ENCODE peak calls at places on chromosomes 2 and 18, in four cellular contexts. One of them, this sample, is unnamed. For H3K4me1, the result is how much of the 10 kb centered on the place peaks cover.

GRCh38 chr2:101463885-101464653 is 10.8 kb downstream of the RFX8 start:
- DNase-seq in uterus: peak
- DNase-seq in CD8-positive, alpha-beta memory T cell: no peak
- DNase-seq in heart right ventricle: peak
- DNase-seq in this sample: peak

GRCh38 chr2:74648009-74648443 is at the start of gene M1AP:
- DNase-seq in uterus: no peak
- DNase-seq in CD8-positive, alpha-beta memory T cell: no peak
- DNase-seq in heart right ventricle: no peak
- DNase-seq in this sample: no peak

GRCh38 chr2:131682122-131682944 is 154.6 kb downstream of the CCDC74A start:
- DNase-seq in uterus: peak
- DNase-seq in CD8-positive, alpha-beta memory T cell: peak
- DNase-seq in heart right ventricle: peak
- DNase-seq in this sample: peak

GRCh38 chr2:72141032-72141645 is 6.5 kb downstream of the CYP26B1 start:
- DNase-seq in uterus: no peak
- DNase-seq in CD8-positive, alpha-beta memory T cell: peak
- DNase-seq in heart right ventricle: peak
- DNase-seq in this sample: no peak

GRCh38 chr2:233651430-233651829 is 15.2 kb downstream of the UGT1A10 start:
- DNase-seq in uterus: no peak
- DNase-seq in CD8-positive, alpha-beta memory T cell: no peak
- DNase-seq in heart right ventricle: no peak
- DNase-seq in this sample: no peak

GRCh38 chr2:133502678-133503077 is 65.6 kb downstream of the NCKAP5 start:
- DNase-seq in uterus: no peak
- DNase-seq in CD8-positive, alpha-beta memory T cell: no peak
- DNase-seq in heart right ventricle: no peak
- DNase-seq in this sample: no peak

GRCh38 chr2:44793322-44793870 is 148.1 kb upstream of the SIX3 start:
- DNase-seq in uterus: no peak
- DNase-seq in CD8-positive, alpha-beta memory T cell: no peak
- DNase-seq in heart right ventricle: no peak
- DNase-seq in this sample: peak

GRCh38 chr2:79771530-79771929 is 258.7 kb downstream of the CTNNA2 start:
- DNase-seq in uterus: no peak
- DNase-seq in CD8-positive, alpha-beta memory T cell: no peak
- DNase-seq in heart right ventricle: no peak
- DNase-seq in this sample: no peak

GRCh38 chr2:69755862-69756467 is 14.0 kb downstream of the ANXA4 start:
- DNase-seq in uterus: no peak
- DNase-seq in CD8-positive, alpha-beta memory T cell: no peak
- DNase-seq in heart right ventricle: no peak
- DNase-seq in this sample: peak

GRCh38 chr2:96538487-96539214 is 2.1 kb downstream of the ARID5A start:
- DNase-seq in uterus: peak
- DNase-seq in CD8-positive, alpha-beta memory T cell: peak
- DNase-seq in heart right ventricle: peak
- DNase-seq in this sample: no peak

GRCh38 chr18:70154591-70155194 is 50.8 kb downstream of the RTTN start:
- DNase-seq in uterus: no peak
- DNase-seq in CD8-positive, alpha-beta memory T cell: no peak
- DNase-seq in heart right ventricle: no peak
- DNase-seq in this sample: no peak

GRCh38 chr2:69827796-69828540 is 1.5 kb upstream of the GMCL1 start:
- DNase-seq in uterus: no peak
- DNase-seq in CD8-positive, alpha-beta memory T cell: no peak
- DNase-seq in heart right ventricle: no peak
- DNase-seq in this sample: no peak

GRCh38 chr2:10774394-10774793 is 38.2 kb downstream of the PDIA6 start:
- DNase-seq in uterus: no peak
- DNase-seq in CD8-positive, alpha-beta memory T cell: no peak
- DNase-seq in heart right ventricle: no peak
- DNase-seq in this sample: peak

GRCh38 chr2:197786010-197786877 is 1.1 kb upstream of the BOLL start:
- DNase-seq in uterus: no peak
- DNase-seq in CD8-positive, alpha-beta memory T cell: peak
- DNase-seq in heart right ventricle: peak
- DNase-seq in this sample: peak

GRCh38 chr2:79530443-79530842 is 17.6 kb downstream of the CTNNA2 start:
- DNase-seq in uterus: no peak
- DNase-seq in CD8-positive, alpha-beta memory T cell: no peak
- DNase-seq in heart right ventricle: no peak
- DNase-seq in this sample: no peak

GRCh38 chr2:104919127-104919526 is 65.2 kb downstream of the POU3F3 start:
- DNase-seq in uterus: no peak
- DNase-seq in CD8-positive, alpha-beta memory T cell: no peak
- DNase-seq in heart right ventricle: no peak
- DNase-seq in this sample: peak

GRCh38 chr2:130825231-130825971 is 11.3 kb upstream of the ARHGEF4 start:
- DNase-seq in uterus: no peak
- DNase-seq in CD8-positive, alpha-beta memory T cell: no peak
- DNase-seq in heart right ventricle: no peak
- DNase-seq in this sample: no peak

GRCh38 chr18:31267823-31268481 is 50.0 kb upstream of the DSG1 start:
- DNase-seq in uterus: no peak
- DNase-seq in CD8-positive, alpha-beta memory T cell: no peak
- DNase-seq in heart right ventricle: no peak
- DNase-seq in this sample: no peak

GRCh38 chr2:101999122-101999789 is 7.5 kb downstream of the IL1R2 start:
- DNase-seq in uterus: no peak
- DNase-seq in CD8-positive, alpha-beta memory T cell: no peak
- DNase-seq in heart right ventricle: no peak
- DNase-seq in this sample: no peak

GRCh38 chr2:76850969-76851368 is 671.2 kb downstream of the LRRTM4 start:
- DNase-seq in uterus: no peak
- DNase-seq in CD8-positive, alpha-beta memory T cell: no peak
- DNase-seq in heart right ventricle: no peak
- DNase-seq in this sample: no peak

GRCh38 chr2:49248506-49248905 is 94.2 kb upstream of the FSHR start:
- DNase-seq in uterus: no peak
- DNase-seq in CD8-positive, alpha-beta memory T cell: no peak
- DNase-seq in heart right ventricle: no peak
- DNase-seq in this sample: peak

GRCh38 chr18:74977041-74977440 is 231.9 kb downstream of the PTGR3 start:
- DNase-seq in uterus: no peak
- DNase-seq in CD8-positive, alpha-beta memory T cell: no peak
- DNase-seq in heart right ventricle: no peak
- DNase-seq in this sample: no peak

GRCh38 chr2:200403794-200404193 is 97.3 kb downstream of the SPATS2L start:
- DNase-seq in uterus: no peak
- DNase-seq in CD8-positive, alpha-beta memory T cell: no peak
- DNase-seq in heart right ventricle: no peak
- DNase-seq in this sample: no peak

GRCh38 chr2:152409691-152410597 is 75.0 kb downstream of the FMNL2 start:
- DNase-seq in uterus: no peak
- DNase-seq in CD8-positive, alpha-beta memory T cell: no peak
- DNase-seq in heart right ventricle: no peak
- DNase-seq in this sample: no peak

GRCh38 chr2:40470817-40471809 is 19.2 kb upstream of the SLC8A1 start:
- DNase-seq in uterus: no peak
- DNase-seq in CD8-positive, alpha-beta memory T cell: no peak
- DNase-seq in heart right ventricle: no peak
- DNase-seq in this sample: peak

GRCh38 chr18:7740815-7741214 is 173.7 kb downstream of the PTPRM start:
- DNase-seq in uterus: no peak
- DNase-seq in CD8-positive, alpha-beta memory T cell: no peak
- DNase-seq in heart right ventricle: no peak
- DNase-seq in this sample: no peak

GRCh38 chr2:12109363-12110017 is 363.1 kb downstream of the LPIN1 start:
- DNase-seq in uterus: no peak
- DNase-seq in CD8-positive, alpha-beta memory T cell: no peak
- DNase-seq in heart right ventricle: no peak
- DNase-seq in this sample: no peak

GRCh38 chr2:68767031-68767961 is 32.7 kb downstream of the ARHGAP25 start:
- DNase-seq in uterus: no peak
- DNase-seq in CD8-positive, alpha-beta memory T cell: peak
- DNase-seq in heart right ventricle: no peak
- DNase-seq in this sample: no peak

GRCh38 chr2:170123593-170123992 is 54.4 kb upstream of the MYO3B start:
- DNase-seq in uterus: no peak
- DNase-seq in CD8-positive, alpha-beta memory T cell: no peak
- DNase-seq in heart right ventricle: no peak
- DNase-seq in this sample: no peak

GRCh38 chr2:45119855-45120254 is 110.6 kb upstream of the SIX2 start:
- DNase-seq in uterus: no peak
- DNase-seq in CD8-positive, alpha-beta memory T cell: no peak
- DNase-seq in heart right ventricle: no peak
- DNase-seq in this sample: no peak

GRCh38 chr2:218727502-218728165 is 17.0 kb downstream of the TTLL4 start:
- DNase-seq in uterus: no peak
- DNase-seq in CD8-positive, alpha-beta memory T cell: no peak
- DNase-seq in heart right ventricle: no peak
- DNase-seq in this sample: no peak

GRCh38 chr2:50551868-50552267 is 480.1 kb downstream of the NRXN1 start:
- DNase-seq in uterus: no peak
- DNase-seq in CD8-positive, alpha-beta memory T cell: no peak
- DNase-seq in heart right ventricle: no peak
- DNase-seq in this sample: no peak
- H3K4me1 ChIP-seq in uterus: under half
- H3K4me1 ChIP-seq in CD8-positive, alpha-beta memory T cell: under half
- H3K4me1 ChIP-seq in heart right ventricle: under half
- H3K4me1 ChIP-seq in this sample: under half

GRCh38 chr2:25306767-25307368 is 34.9 kb downstream of the DNMT3A start:
- DNase-seq in uterus: no peak
- DNase-seq in CD8-positive, alpha-beta memory T cell: no peak
- DNase-seq in heart right ventricle: peak
- DNase-seq in this sample: no peak
- H3K27ac ChIP-seq in uterus: no peak
- H3K27ac ChIP-seq in CD8-positive, alpha-beta memory T cell: no peak
- H3K27ac ChIP-seq in heart right ventricle: no peak
- H3K27ac ChIP-seq in this sample: no peak

GRCh38 chr2:86046985-86047384 is 58.7 kb downstream of the POLR1A start:
- DNase-seq in uterus: no peak
- DNase-seq in CD8-positive, alpha-beta memory T cell: no peak
- DNase-seq in heart right ventricle: no peak
- DNase-seq in this sample: no peak

GRCh38 chr2:86044045-86044444 is 61.6 kb downstream of the POLR1A start:
- DNase-seq in uterus: no peak
- DNase-seq in CD8-positive, alpha-beta memory T cell: no peak
- DNase-seq in heart right ventricle: no peak
- DNase-seq in this sample: no peak

GRCh38 chr2:86045541-86045940 is 60.1 kb downstream of the POLR1A start:
- DNase-seq in uterus: no peak
- DNase-seq in CD8-positive, alpha-beta memory T cell: no peak
- DNase-seq in heart right ventricle: no peak
- DNase-seq in this sample: no peak

GRCh38 chr2:86042256-86043168 is 63.2 kb downstream of the POLR1A start:
- DNase-seq in uterus: no peak
- DNase-seq in CD8-positive, alpha-beta memory T cell: no peak
- DNase-seq in heart right ventricle: no peak
- DNase-seq in this sample: no peak

GRCh38 chr2:86044614-86045013 is 61.1 kb downstream of the POLR1A start:
- DNase-seq in uterus: no peak
- DNase-seq in CD8-positive, alpha-beta memory T cell: no peak
- DNase-seq in heart right ventricle: no peak
- DNase-seq in this sample: no peak
- H3K4me3 ChIP-seq in uterus: no peak
- H3K4me3 ChIP-seq in CD8-positive, alpha-beta memory T cell: no peak
- H3K4me3 ChIP-seq in heart right ventricle: no peak
- H3K4me3 ChIP-seq in this sample: no peak

DNA sequence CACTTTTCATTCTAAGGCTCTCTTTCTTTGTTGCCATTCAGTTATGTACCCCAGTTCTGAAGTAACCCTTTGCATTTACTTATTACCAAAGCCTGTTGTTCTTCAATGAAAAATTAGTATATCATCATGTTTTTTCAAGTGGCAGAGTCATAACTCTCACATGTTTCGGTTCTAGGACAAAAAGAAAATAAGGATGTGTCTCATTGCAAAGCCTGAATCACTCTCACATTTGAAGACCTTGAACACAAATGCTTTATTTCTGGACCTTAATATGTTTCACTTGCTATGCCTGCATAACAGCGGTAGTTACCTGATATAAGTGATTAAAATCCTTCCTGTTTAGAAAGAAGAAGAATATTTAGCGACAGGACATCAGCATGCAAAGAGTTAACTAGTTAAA is 49.1 kb downstream of the ZEB2 start:
- DNase-seq in uterus: no peak
- DNase-seq in CD8-positive, alpha-beta memory T cell: no peak
- DNase-seq in heart right ventricle: no peak
- DNase-seq in this sample: no peak
- H3K4me1 ChIP-seq in uterus: under half
- H3K4me1 ChIP-seq in CD8-positive, alpha-beta memory T cell: under half
- H3K4me1 ChIP-seq in heart right ventricle: half or more
- H3K4me1 ChIP-seq in this sample: under half

DNA sequence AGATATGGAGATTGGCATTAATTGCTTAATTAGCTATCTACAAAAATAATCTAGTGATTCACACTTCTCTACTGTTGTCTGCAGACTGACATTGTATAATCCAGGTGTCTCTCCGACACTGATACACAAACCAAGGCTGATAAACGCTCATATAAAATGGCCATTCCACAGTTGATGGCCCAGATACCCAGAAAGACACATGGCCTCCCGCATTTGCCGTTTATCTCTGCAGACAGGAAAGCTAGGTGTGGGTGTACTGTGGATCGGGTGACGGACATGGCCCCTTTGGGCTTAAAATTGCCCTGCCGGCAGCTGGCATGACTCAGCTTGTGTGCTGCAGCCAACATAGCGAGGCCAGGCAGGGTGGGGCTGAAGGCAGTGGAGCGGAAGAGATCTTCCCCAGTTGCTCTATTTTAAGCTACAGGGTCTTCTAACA is 18.5 kb downstream of the PMAIP1 start:
- DNase-seq in uterus: no peak
- DNase-seq in CD8-positive, alpha-beta memory T cell: no peak
- DNase-seq in heart right ventricle: no peak
- DNase-seq in this sample: peak
- H3K27ac ChIP-seq in uterus: no peak
- H3K27ac ChIP-seq in CD8-positive, alpha-beta memory T cell: no peak
- H3K27ac ChIP-seq in heart right ventricle: no peak
- H3K27ac ChIP-seq in this sample: peak

GRCh38 chr2:109335586-109336266 is 206.7 kb downstream of the SH3RF3 start:
- DNase-seq in uterus: no peak
- DNase-seq in CD8-positive, alpha-beta memory T cell: no peak
- DNase-seq in heart right ventricle: no peak
- DNase-seq in this sample: no peak
- H3K4me3 ChIP-seq in uterus: no peak
- H3K4me3 ChIP-seq in CD8-positive, alpha-beta memory T cell: no peak
- H3K4me3 ChIP-seq in heart right ventricle: no peak
- H3K4me3 ChIP-seq in this sample: no peak

DNA sequence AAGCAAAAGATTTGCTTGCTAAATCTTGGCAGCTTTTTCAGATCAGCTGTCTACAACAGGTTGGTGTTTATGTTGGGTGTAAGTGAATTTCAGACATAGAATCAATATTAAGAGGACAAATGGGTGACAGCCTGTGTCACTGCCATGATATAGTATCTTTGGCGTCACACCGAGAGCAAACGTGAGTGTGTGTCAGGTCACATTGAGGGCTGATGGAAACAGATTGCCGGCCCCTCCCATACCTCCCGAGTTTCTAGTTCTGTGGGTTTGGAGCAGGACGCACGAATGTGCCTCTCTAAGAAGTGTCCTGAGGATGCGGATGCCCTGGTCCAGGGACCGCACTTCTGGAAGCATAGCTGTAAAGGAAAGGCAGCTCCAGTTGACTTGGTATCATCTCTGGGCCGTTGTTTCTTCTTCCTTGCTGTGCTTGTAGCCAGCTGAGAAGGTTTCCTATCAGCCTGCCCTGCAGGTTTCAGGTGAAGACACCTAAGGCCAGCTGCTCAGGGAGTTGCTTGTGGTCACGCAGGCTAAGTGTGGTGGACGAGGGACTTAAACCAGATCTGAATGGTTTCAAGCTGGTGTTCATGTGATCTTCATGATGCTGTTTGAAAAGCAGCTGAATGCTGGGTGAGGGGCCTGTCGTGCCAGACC is 6.4 kb downstream of the AGAP1 start:
- DNase-seq in uterus: no peak
- DNase-seq in CD8-positive, alpha-beta memory T cell: no peak
- DNase-seq in heart right ventricle: no peak
- DNase-seq in this sample: no peak
- H3K4me1 ChIP-seq in uterus: under half
- H3K4me1 ChIP-seq in CD8-positive, alpha-beta memory T cell: under half
- H3K4me1 ChIP-seq in heart right ventricle: half or more
- H3K4me1 ChIP-seq in this sample: under half